ENCODE peak calls at places on chromosomes 2 and 18, in seven cellular contexts. I is sigmoid colon, W is endothelial cell of umbilical vein, C is spleen, E is heart left ventricle, P is A549, Z is ovary. D is an unnamed sample. For H3K4me1, the result is how much of the 10 kb centered on the place peaks cover.

GRCh38 chr2:96470636-96471035 is 34.5 kb downstream of the NEURL3 start:
- DNase-seq in I (no peak), W (peak), C (peak), E (peak), P (peak), Z (no peak), D (peak)

GRCh38 chr18:25061345-25061744 is 290.6 kb downstream of the ZNF521 start:
- DNase-seq in I (no peak), W (no peak), C (no peak), E (no peak), P (no peak), Z (no peak), D (no peak)

GRCh38 chr18:42348722-42349121 is 393.7 kb downstream of the PIK3C3 start:
- DNase-seq in I (no peak), W (no peak), C (no peak), E (no peak), P (no peak), Z (no peak), D (no peak)

GRCh38 chr2:85924522-85924921 is 35.7 kb upstream of the ST3GAL5 start:
- DNase-seq in I (peak), W (peak), C (no peak), E (no peak), P (no peak), Z (peak), D (no peak)

GRCh38 chr2:62826953-62827675 is 121.6 kb downstream of the EHBP1 start:
- DNase-seq in I (no peak), W (no peak), C (no peak), E (no peak), P (no peak), Z (no peak), D (no peak)

GRCh38 chr2:218010116-218010837 is 7.5 kb upstream of the TNS1 start:
- DNase-seq in I (peak), W (peak), C (peak), E (peak), P (peak), Z (peak), D (peak)

GRCh38 chr2:695111-695510 is 17.9 kb upstream of the TMEM18 start:
- DNase-seq in I (no peak), W (no peak), C (peak), E (no peak), P (no peak), Z (peak), D (peak)

GRCh38 chr2:108691447-108691846 is 27.8 kb upstream of the RANBP2 start:
- DNase-seq in I (no peak), W (no peak), C (no peak), E (no peak), P (no peak), Z (no peak), D (no peak)

GRCh38 chr2:238947243-238947760 is 99.4 kb downstream of the TWIST2 start:
- DNase-seq in I (peak), W (no peak), C (peak), E (no peak), P (no peak), Z (no peak), D (peak)

GRCh38 chr2:50004667-50005066 is 850.4 kb upstream of the FSHR start:
- DNase-seq in I (no peak), W (no peak), C (no peak), E (no peak), P (no peak), Z (no peak), D (no peak)

GRCh38 chr2:71995067-71995665 is 152.5 kb downstream of the CYP26B1 start:
- DNase-seq in I (no peak), W (no peak), C (no peak), E (no peak), P (no peak), Z (no peak), D (no peak)

GRCh38 chr2:170703776-170704476 is 11.2 kb upstream of the SP5 start:
- DNase-seq in I (no peak), W (no peak), C (no peak), E (no peak), P (no peak), Z (no peak), D (no peak)

GRCh38 chr2:176755537-176756135 is 457.0 kb upstream of the HNRNPA3 start:
- DNase-seq in I (no peak), W (no peak), C (no peak), E (no peak), P (no peak), Z (no peak), D (no peak)

GRCh38 chr2:48248251-48248933 is 281.6 kb upstream of the STON1 start:
- DNase-seq in I (no peak), W (peak), C (no peak), E (no peak), P (peak), Z (no peak), D (no peak)

GRCh38 chr2:30686669-30687068 is 120.6 kb downstream of the CAPN13 start:
- DNase-seq in I (peak), W (no peak), C (no peak), E (no peak), P (no peak), Z (no peak), D (no peak)

GRCh38 chr18:49725809-49726514 is 87.4 kb downstream of the ACAA2 start:
- DNase-seq in I (peak), W (peak), C (no peak), E (peak), P (peak), Z (peak), D (no peak)

GRCh38 chr2:232053777-232054176 is 92.3 kb downstream of the DIS3L2 start:
- DNase-seq in I (no peak), W (no peak), C (no peak), E (no peak), P (no peak), Z (no peak), D (no peak)

GRCh38 chr18:24108621-24109020 is 30.2 kb upstream of the CABYR start:
- DNase-seq in I (no peak), W (no peak), C (no peak), E (no peak), P (no peak), Z (no peak), D (no peak)

GRCh38 chr2:404581-404980 is 116.7 kb upstream of the ALKAL2 start:
- DNase-seq in I (no peak), W (no peak), C (no peak), E (no peak), P (no peak), Z (no peak), D (no peak)

GRCh38 chr2:36834721-36835120 is 131.6 kb downstream of the STRN start:
- DNase-seq in I (no peak), W (no peak), C (no peak), E (no peak), P (no peak), Z (no peak), D (no peak)

GRCh38 chr2:36834203-36834602 is 132.1 kb downstream of the STRN start:
- DNase-seq in I (no peak), W (no peak), C (no peak), E (no peak), P (no peak), Z (no peak), D (no peak)

GRCh38 chr2:36835125-36835524 is 131.2 kb downstream of the STRN start:
- DNase-seq in I (no peak), W (peak), C (no peak), E (no peak), P (no peak), Z (no peak), D (no peak)

GRCh38 chr2:36839976-36840617 is 126.2 kb downstream of the STRN start:
- DNase-seq in I (no peak), W (no peak), C (no peak), E (no peak), P (no peak), Z (no peak), D (no peak)
- TF ChIP-seq POLR2A in I (no peak), W (no peak), C (no peak), E (no peak), P (no peak), Z (no peak), D (no peak)

GRCh38 chr2:197208841-197209240 is 101.7 kb downstream of the ANKRD44 start:
- DNase-seq in I (no peak), W (no peak), C (no peak), E (no peak), P (no peak), Z (no peak), D (no peak)
- H3K4me1 ChIP-seq in I (under half), W (under half), C (half or more), E (under half), P (under half), Z (under half), D (under half)

DNA sequence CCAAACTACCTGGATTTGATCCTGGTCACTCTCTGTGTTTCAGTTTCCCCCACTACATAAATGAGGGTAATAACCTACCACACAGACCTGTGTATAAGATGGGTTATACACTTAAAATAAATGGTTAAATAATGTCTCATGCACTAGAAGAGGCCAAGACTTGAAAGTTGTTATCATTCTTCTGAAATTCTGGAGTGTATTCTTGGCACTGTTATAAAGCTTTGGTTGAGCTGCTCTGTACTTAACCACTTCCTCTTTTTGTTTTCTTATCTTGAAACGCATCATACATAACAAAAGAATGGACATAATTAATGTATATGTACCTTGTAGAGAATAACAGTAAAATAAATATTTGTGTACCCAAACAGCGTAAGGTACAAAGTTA is 281.0 kb downstream of the AFF3 start:
- DNase-seq in I (no peak), W (peak), C (no peak), E (no peak), P (no peak), Z (no peak), D (no peak)
- H3K4me3 ChIP-seq in I (no peak), W (no peak), C (no peak), E (no peak), P (no peak), Z (no peak), D (no peak)

DNA sequence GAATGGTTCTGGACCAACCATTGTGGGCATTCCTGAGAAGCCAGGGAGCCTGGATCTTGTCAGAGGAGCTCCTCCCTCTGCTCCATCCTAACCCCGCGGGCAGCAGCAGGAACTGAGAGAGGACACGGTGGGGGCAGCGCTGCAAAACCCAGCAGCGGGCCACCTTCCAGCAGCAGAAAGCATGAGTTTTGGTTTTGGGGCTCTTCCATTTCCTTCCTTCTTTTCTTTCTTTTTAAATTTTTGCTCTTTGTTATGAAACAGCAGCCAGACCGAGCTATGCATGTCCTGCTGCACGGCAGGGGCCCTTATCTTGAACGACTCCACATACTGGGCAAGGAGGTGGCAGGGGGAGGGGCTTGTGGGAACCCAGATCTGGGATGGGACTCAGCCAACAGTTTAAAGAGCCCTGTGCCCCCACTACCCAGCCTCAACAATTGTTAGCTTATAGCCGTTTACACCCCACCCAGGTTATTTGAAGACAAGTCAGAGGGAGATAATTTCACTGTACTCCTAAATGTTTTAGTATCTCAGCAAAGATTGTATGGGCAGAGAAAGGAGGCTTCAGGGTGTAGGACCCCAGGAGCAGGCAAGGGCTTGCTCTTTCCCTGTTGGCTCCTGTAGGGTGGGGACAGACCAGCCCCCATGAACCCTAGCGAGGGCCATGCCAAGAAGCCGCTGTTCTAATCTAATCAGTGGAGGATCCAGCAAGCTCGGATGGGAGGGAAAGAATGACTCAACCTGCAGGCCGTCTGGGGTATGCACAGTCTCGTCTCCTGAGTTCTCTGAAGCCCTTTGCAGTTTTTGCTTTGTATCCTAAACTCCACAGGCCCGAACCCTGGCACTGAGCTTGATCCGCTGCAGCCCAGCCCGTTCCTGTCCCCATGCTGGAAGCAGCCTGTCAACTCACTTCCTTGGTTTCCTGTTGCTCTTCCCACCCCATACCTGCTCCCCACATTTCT is 75.3 kb downstream of the LRRFIP1 start:
- DNase-seq in I (peak), W (peak), C (peak), E (peak), P (no peak), Z (peak), D (peak)
- TF ChIP-seq POLR2A in I (no peak), W (no peak), C (no peak), E (no peak), P (no peak), Z (no peak), D (no peak)

GRCh38 chr2:127633556-127634065 is 12.3 kb upstream of the GPR17 start:
- DNase-seq in I (peak), W (peak), C (peak), E (no peak), P (no peak), Z (no peak), D (no peak)

GRCh38 chr2:127634066-127634617 is 11.8 kb upstream of the GPR17 start:
- DNase-seq in I (peak), W (no peak), C (peak), E (peak), P (no peak), Z (no peak), D (no peak)

GRCh38 chr2:127635380-127636237 is 10.3 kb upstream of the GPR17 start:
- DNase-seq in I (no peak), W (no peak), C (peak), E (no peak), P (no peak), Z (no peak), D (no peak)

GRCh38 chr2:127636248-127637235 is 9.4 kb upstream of the GPR17 start:
- DNase-seq in I (no peak), W (no peak), C (peak), E (no peak), P (no peak), Z (no peak), D (no peak)

GRCh38 chr2:127634626-127635379 is 11.2 kb upstream of the GPR17 start:
- DNase-seq in I (peak), W (no peak), C (peak), E (no peak), P (no peak), Z (no peak), D (no peak)
- H3K4me1 ChIP-seq in I (under half), W (under half), C (half or more), E (half or more), P (under half), Z (under half), D (under half)

GRCh38 chr2:160238392-160238791 is 38.3 kb upstream of the ITGB6 start:
- DNase-seq in I (no peak), W (no peak), C (no peak), E (no peak), P (no peak), Z (no peak), D (no peak)
- H3K4me3 ChIP-seq in I (no peak), W (no peak), C (no peak), E (no peak), P (no peak), Z (no peak), D (no peak)

DNA sequence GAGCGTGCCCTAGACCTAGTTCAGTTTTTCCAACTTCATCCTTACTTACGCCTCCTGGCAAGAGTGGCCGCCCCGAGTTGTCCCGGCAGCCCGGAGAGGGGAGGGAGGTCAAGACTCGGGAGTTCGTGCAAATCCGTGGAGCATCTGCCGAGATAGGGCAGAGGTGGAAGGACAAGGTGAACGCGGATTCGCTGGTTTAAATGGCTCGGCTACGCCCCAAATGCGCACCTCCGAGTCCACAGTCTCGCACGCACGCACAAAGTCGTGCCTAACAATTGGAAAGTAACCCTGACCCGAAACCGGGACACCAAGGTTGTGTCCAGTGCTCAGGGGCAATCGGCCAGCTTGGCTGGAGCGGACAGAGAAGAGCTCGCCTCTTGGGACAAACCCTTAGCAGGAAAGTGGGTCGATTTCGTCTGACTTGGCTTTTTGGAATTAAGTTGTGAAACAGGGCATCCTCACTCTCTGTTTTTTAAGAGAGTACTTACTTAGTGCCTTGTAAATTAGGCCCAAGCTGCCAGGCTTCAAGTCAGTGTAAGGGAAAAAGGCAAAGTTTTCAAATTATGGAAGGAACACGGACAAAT is 726 bp upstream of the SS18 start:
- DNase-seq in I (peak), W (no peak), C (no peak), E (peak), P (peak), Z (peak), D (peak)
- TF ChIP-seq POLR2A in I (no peak), W (no peak), C (no peak), E (peak), P (no peak), Z (no peak), D (no peak)

GRCh38 chr2:201254331-201254730 is 6.0 kb upstream of the CASP8 start:
- DNase-seq in I (no peak), W (no peak), C (no peak), E (no peak), P (no peak), Z (no peak), D (peak)
- H3K4me1 ChIP-seq in I (under half), W (under half), C (under half), E (under half), P (under half), Z (under half), D (under half)

GRCh38 chr2:69917854-69918253 is 2.9 kb downstream of the MXD1 start:
- DNase-seq in I (no peak), W (peak), C (no peak), E (no peak), P (no peak), Z (no peak), D (no peak)
- H3K4me3 ChIP-seq in I (no peak), W (no peak), C (peak), E (no peak), P (no peak), Z (no peak), D (peak)

GRCh38 chr2:233061591-233062446 is 1.7 kb downstream of the INPP5D start:
- DNase-seq in I (peak), W (peak), C (peak), E (peak), P (no peak), Z (no peak), D (peak)
- TF ChIP-seq POLR2A in I (no peak), W (peak), C (no peak), E (no peak), P (no peak), Z (no peak), D (no peak)

D was measured in stomach.